ENCODE peak calls at places on chromosomes 12 and 14, in six cellular contexts. E is GM13976; K is iPS DF 6.9; X is NCI-H1105; P is stimulated activated CD4-positive, alpha-beta T cell treated with anti-CD3 and anti-CD28 coated beads, TNF-alpha, amount 100 ng/mL, for 48 hours; L is islet precursor cell. C is an unnamed sample.

GRCh38 chr12:83537428-83538053 is 850.8 kb downstream of the TMTC2 start:
- DNase-seq in K (no peak), P (no peak), L (no peak), E (no peak), X (no peak), C (no peak)

GRCh38 chr14:73472182-73473114 is 14.1 kb upstream of the NUMB start:
- DNase-seq in P (no peak), L (no peak), E (peak), X (peak), K (peak), C (no peak)

GRCh38 chr12:118103231-118103600 is 595 bp downstream of the VSIG10 start:
- DNase-seq in X (peak), L (peak), P (no peak), E (peak), K (no peak), C (no peak)

GRCh38 chr14:92937229-92937937 is 14.4 kb downstream of the CHGA start:
- DNase-seq in P (no peak), L (no peak), K (no peak), E (no peak), X (no peak), C (no peak)

GRCh38 chr14:68255697-68256178 is 436.2 kb downstream of the RAD51B start:
- DNase-seq in E (no peak), L (no peak), P (no peak), X (no peak), K (no peak), C (no peak)

GRCh38 chr12:110533607-110534006 is 31.5 kb downstream of the RAD9B start:
- DNase-seq in P (no peak), X (no peak), K (no peak), L (no peak), E (no peak), C (no peak)

GRCh38 chr12:93911436-93911835 is 234.3 kb downstream of the CRADD start:
- DNase-seq in L (no peak), X (no peak), P (no peak), K (no peak), E (no peak), C (no peak)

GRCh38 chr12:131192951-131193350 is 239.2 kb downstream of the ADGRD1 start:
- DNase-seq in E (no peak), L (peak), X (no peak), P (no peak), K (no peak), C (no peak)

GRCh38 chr14:73633115-73633514 is 11.7 kb upstream of the DNAL1 start:
- DNase-seq in L (no peak), K (no peak), X (no peak), E (no peak), P (no peak), C (no peak)

GRCh38 chr12:47636908-47637780 is 68.7 kb downstream of the RPAP3 start:
- DNase-seq in P (peak), E (no peak), X (no peak), L (peak), K (peak), C (peak)

GRCh38 chr14:68951051-68951797 is 27.9 kb downstream of the ACTN1 start:
- DNase-seq in P (no peak), E (no peak), X (no peak), K (no peak), L (peak), C (no peak)

GRCh38 chr14:55097894-55098560 is 31.0 kb upstream of the LGALS3 start:
- DNase-seq in E (peak), L (no peak), K (no peak), X (no peak), P (peak), C (peak)

GRCh38 chr14:73467377-73467776 is 9.0 kb upstream of the NUMB start:
- DNase-seq in X (no peak), E (no peak), P (peak), K (no peak), L (peak), C (peak)

GRCh38 chr14:104151546-104152245 is 13.3 kb downstream of the KIF26A start:
- DNase-seq in X (no peak), L (no peak), P (no peak), K (no peak), E (no peak), C (no peak)

GRCh38 chr14:49497725-49498348 is 88.3 kb downstream of the RPS29 start:
- DNase-seq in L (no peak), K (peak), X (peak), E (peak), P (peak), C (no peak)

GRCh38 chr12:64785816-64786215 is 26.6 kb upstream of the GNS start:
- DNase-seq in L (no peak), E (no peak), X (no peak), K (no peak), P (no peak), C (no peak)

GRCh38 chr14:77822741-77823140 is 22.8 kb downstream of the ADCK1 start:
- DNase-seq in X (no peak), P (no peak), L (no peak), E (no peak), K (no peak), C (no peak)

GRCh38 chr12:69338120-69338859 is 9.9 kb upstream of the LYZ start:
- DNase-seq in E (no peak), L (no peak), K (no peak), X (no peak), P (no peak), C (no peak)

GRCh38 chr14:105475269-105475915 is 771 bp downstream of the CRIP2 start:
- DNase-seq in X (no peak), E (no peak), L (peak), P (no peak), K (no peak), C (no peak)

GRCh38 chr14:105144231-105144665 is 24.3 kb downstream of the JAG2 start:
- DNase-seq in K (no peak), P (no peak), X (no peak), L (no peak), E (no peak), C (no peak)

GRCh38 chr12:103727638-103728037 is 113.4 kb downstream of the NT5DC3 start:
- DNase-seq in L (no peak), P (no peak), E (no peak), X (no peak), K (no peak), C (no peak)

GRCh38 chr12:113063396-113064350 is 7.1 kb downstream of the DTX1 start:
- DNase-seq in L (peak), X (no peak), K (no peak), P (no peak), E (no peak), C (no peak)

GRCh38 chr12:125098676-125099406 is 33.6 kb downstream of the AACS start:
- DNase-seq in P (no peak), X (no peak), K (no peak), E (no peak), L (no peak), C (no peak)

GRCh38 chr12:62785941-62786559 is 148.9 kb downstream of the PPM1H start:
- DNase-seq in K (no peak), X (no peak), P (no peak), E (no peak), L (peak), C (no peak)

GRCh38 chr12:101823891-101824290 is 6.9 kb downstream of the GNPTAB start:
- DNase-seq in E (peak), L (peak), X (no peak), P (peak), K (no peak), C (peak)

GRCh38 chr12:63802012-63802608 is 22.4 kb downstream of the RXYLT1 start:
- DNase-seq in K (no peak), E (no peak), L (no peak), X (peak), P (no peak), C (no peak)

GRCh38 chr12:153080-153746 is 60.7 kb downstream of the SLC6A12 start:
- DNase-seq in P (peak), E (peak), L (peak), K (peak), X (peak), C (peak)

GRCh38 chr14:60931206-60931605 is 49.7 kb downstream of the TRMT5 start:
- DNase-seq in X (peak), K (no peak), P (no peak), E (no peak), L (no peak), C (no peak)

GRCh38 chr12:129163861-129164260 is 310.6 kb downstream of the GLT1D1 start:
- DNase-seq in K (no peak), E (no peak), L (no peak), X (no peak), P (no peak), C (no peak)

GRCh38 chr12:132162508-132163031 is 18.3 kb downstream of the NOC4L start:
- DNase-seq in P (no peak), X (peak), E (no peak), L (no peak), K (no peak), C (no peak)

GRCh38 chr12:85642810-85643209 is 193.4 kb downstream of the RASSF9 start:
- DNase-seq in E (no peak), L (no peak), P (no peak), K (no peak), X (no peak), C (no peak)

GRCh38 chr14:54570651-54571415 is 3.9 kb downstream of the SAMD4A start:
- DNase-seq in X (no peak), E (no peak), L (no peak), P (no peak), K (no peak), C (no peak)

GRCh38 chr12:83818888-83819287 is 1093.7 kb downstream of the SLC6A15 start:
- DNase-seq in K (no peak), E (no peak), L (peak), P (no peak), X (no peak), C (no peak)

GRCh38 chr14:94699831-94700230 is 70.1 kb downstream of the GSC start:
- DNase-seq in K (no peak), L (no peak), E (no peak), P (no peak), X (no peak), C (no peak)

GRCh38 chr14:100873083-100873482 is 30.4 kb downstream of the RTL1 start:
- DNase-seq in L (no peak), E (peak), K (no peak), P (no peak), X (no peak), C (no peak)